ENCODE peak calls at places on chromosomes 6 and 20, in four cellular contexts. G is choroid plexus epithelial cell, U is IMR-90, V is PC-3. W is an unnamed sample.

GRCh38 chr20:6575912-6576391 is 191.5 kb upstream of the BMP2 start:
- DNase-seq in G (peak; percentile 79), V (peak; percentile 66), U (peak; percentile 72), W (peak; percentile 73)

GRCh38 chr20:20820104-20820503 is 107.7 kb upstream of the RALGAPA2 start:
- DNase-seq in G (peak; percentile 7), U (no peak), V (peak; percentile 29), W (peak; percentile 2)

GRCh38 chr20:43751167-43752050 is 24.6 kb upstream of the GTSF1L start:
- DNase-seq in G (peak; percentile 92), U (peak; percentile 92), V (peak; percentile 96), W (peak; percentile 94)

GRCh38 chr6:164404802-164405488 is 904.5 kb downstream of the C6orf118 start:
- DNase-seq in G (no peak), U (no peak), V (no peak), W (no peak)

GRCh38 chr20:24135786-24136185 is 147.2 kb upstream of the GGTLC1 start:
- DNase-seq in G (no peak), V (no peak), U (no peak), W (no peak)

GRCh38 chr20:44969320-44969879 is 3.1 kb downstream of the STK4 start:
- DNase-seq in U (no peak), G (no peak), V (no peak), W (no peak)

GRCh38 chr20:23946206-23946605 is 42.4 kb downstream of the GGTLC1 start:
- DNase-seq in G (no peak), U (no peak), V (no peak), W (no peak)

GRCh38 chr20:53463101-53463972 is 130.3 kb downstream of the ZNF217 start:
- DNase-seq in V (no peak), G (no peak), U (no peak), W (no peak)

GRCh38 chr6:16684896-16685554 is 76.2 kb downstream of the ATXN1 start:
- DNase-seq in U (peak; percentile 82), G (peak; percentile 73), V (peak; percentile 72), W (peak; percentile 48)

GRCh38 chr20:13783528-13783927 is 1.2 kb downstream of the ESF1 start:
- DNase-seq in U (no peak), V (no peak), G (no peak), W (no peak)

GRCh38 chr6:88586371-88587157 is 376.9 kb downstream of the RNGTT start:
- DNase-seq in G (no peak), U (no peak), V (peak; percentile 1), W (peak; percentile 1)

GRCh38 chr6:170497845-170498281 is 55.2 kb downstream of the PSMB1 start:
- DNase-seq in V (no peak), G (peak; percentile 60), U (no peak), W (no peak)

GRCh38 chr20:62364911-62365736 is 2.0 kb downstream of the LAMA5 start:
- DNase-seq in G (no peak), U (no peak), V (no peak), W (no peak)
- H3K4me3 ChIP-seq in G (peak overlapping the region; percentile 65), U (no peak overlapping the region), V (peak overlapping the region; percentile 80), W (peak overlapping the region; percentile 69)

DNA sequence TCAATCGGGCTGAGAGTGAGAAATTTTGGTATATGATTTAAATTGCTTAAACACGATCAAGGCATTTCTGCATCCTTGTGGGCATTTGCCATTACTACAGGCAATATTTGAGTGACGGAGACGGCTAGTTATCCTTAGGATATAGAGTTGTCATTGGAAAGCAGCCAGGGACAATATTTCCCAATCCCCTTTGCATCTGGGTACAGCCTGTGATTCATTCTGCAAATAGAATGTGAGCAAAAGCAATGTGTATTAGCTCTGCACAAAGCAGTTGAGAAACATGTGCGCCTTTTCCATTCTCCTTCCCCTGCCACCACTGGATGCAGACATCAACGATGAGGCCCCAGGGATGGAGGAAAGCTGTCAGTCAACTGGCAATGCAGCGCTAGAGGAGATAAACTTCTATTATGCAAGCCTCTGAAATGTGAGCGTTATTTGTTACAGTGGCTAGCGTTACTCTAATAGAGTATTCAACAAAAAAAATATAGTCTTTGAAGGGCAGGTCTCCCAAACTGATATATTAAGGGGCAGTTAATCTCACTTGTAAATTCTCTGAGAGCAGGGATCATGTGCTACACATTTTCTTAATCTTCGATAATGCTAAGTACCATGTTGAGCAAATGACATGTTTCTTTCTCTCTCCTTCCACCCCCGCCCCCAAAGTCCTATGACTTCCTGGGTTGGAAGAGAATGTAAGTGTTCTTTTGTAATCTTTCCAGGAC is 37.1 kb upstream of the NCOA3 start:
- DNase-seq in U (peak; percentile 99), V (peak; percentile 100), G (peak; percentile 99), W (peak; percentile 98)
- TF ChIP-seq CTCF in U (peak; percentile 64), V (peak; percentile 71), G (peak; percentile 55), W (peak; percentile 64)

GRCh38 chr6:73129653-73130443 is 95.4 kb downstream of the KHDC1L start:
- DNase-seq in U (peak; percentile 66), V (peak; percentile 87), G (peak; percentile 80), W (peak; percentile 83)

GRCh38 chr6:73134588-73134987 is 90.7 kb downstream of the KHDC1L start:
- DNase-seq in V (peak; percentile 27), G (peak; percentile 58), U (peak; percentile 34), W (peak; percentile 15)

GRCh38 chr6:73131706-73132105 is 93.6 kb downstream of the KHDC1L start:
- DNase-seq in U (peak; percentile 29), G (no peak), V (peak; percentile 32), W (peak; percentile 6)
- H3K4me3 ChIP-seq in U (no peak overlapping the region), G (no peak overlapping the region), V (no peak overlapping the region), W (no peak overlapping the region)

GRCh38 chr6:20212392-20213111 is at the start of gene MBOAT1:
- DNase-seq in V (peak; percentile 93), G (peak; percentile 94), U (peak; percentile 87), W (peak; percentile 87)
- TF ChIP-seq CTCF in V (no peak), G (no peak), U (no peak), W (no peak)

GRCh38 chr6:138405816-138406403 is 1.9 kb downstream of the HEBP2 start:
- DNase-seq in U (no peak), G (no peak), V (no peak), W (no peak)
- H3K4me3 ChIP-seq in U (no peak overlapping the region), G (no peak overlapping the region), V (peak overlapping the region; percentile 95), W (no peak overlapping the region)